ENCODE peak calls at places on chromosomes 13 and 19, in six cellular contexts. One of them, this sample, is unnamed.

GRCh38 chr13:57631607-57632275 is at the start of gene PCDH17:
- DNase-seq in A549: no peak
- DNase-seq in HepG2: no peak
- DNase-seq in endothelial cell of umbilical vein: peak
- DNase-seq in GM12878: no peak
- DNase-seq in K562: no peak
- DNase-seq in this sample: no peak

GRCh38 chr19:19822148-19822429 is 539 bp upstream of the ZNF506 start:
- DNase-seq in A549: no peak
- DNase-seq in HepG2: no peak
- DNase-seq in endothelial cell of umbilical vein: no peak
- DNase-seq in GM12878: no peak
- DNase-seq in K562: no peak
- DNase-seq in this sample: no peak

GRCh38 chr13:113995051-113995601 is 21.2 kb upstream of the C13orf46 start:
- DNase-seq in A549: no peak
- DNase-seq in HepG2: no peak
- DNase-seq in endothelial cell of umbilical vein: no peak
- DNase-seq in GM12878: no peak
- DNase-seq in K562: no peak
- DNase-seq in this sample: no peak

GRCh38 chr19:40284501-40285352 is at the start of gene AKT2:
- DNase-seq in A549: no peak
- DNase-seq in HepG2: no peak
- DNase-seq in endothelial cell of umbilical vein: no peak
- DNase-seq in GM12878: peak
- DNase-seq in K562: peak
- DNase-seq in this sample: peak

GRCh38 chr19:52741951-52742485 is 7.2 kb upstream of the ZNF611 start:
- DNase-seq in A549: no peak
- DNase-seq in HepG2: no peak
- DNase-seq in endothelial cell of umbilical vein: no peak
- DNase-seq in GM12878: no peak
- DNase-seq in K562: no peak
- DNase-seq in this sample: no peak

GRCh38 chr13:79128158-79128557 is 277.9 kb downstream of the RBM26 start:
- DNase-seq in A549: peak
- DNase-seq in HepG2: peak
- DNase-seq in endothelial cell of umbilical vein: no peak
- DNase-seq in GM12878: peak
- DNase-seq in K562: no peak
- DNase-seq in this sample: peak

GRCh38 chr13:50685491-50685890 is 158.0 kb downstream of the DLEU7 start:
- DNase-seq in A549: no peak
- DNase-seq in HepG2: no peak
- DNase-seq in endothelial cell of umbilical vein: peak
- DNase-seq in GM12878: no peak
- DNase-seq in K562: no peak
- DNase-seq in this sample: no peak

GRCh38 chr13:46804391-46804815 is 7.4 kb upstream of the ESD start:
- DNase-seq in A549: peak
- DNase-seq in HepG2: peak
- DNase-seq in endothelial cell of umbilical vein: no peak
- DNase-seq in GM12878: no peak
- DNase-seq in K562: no peak
- DNase-seq in this sample: no peak

GRCh38 chr19:16386619-16387240 is 62.1 kb downstream of the KLF2 start:
- DNase-seq in A549: peak
- DNase-seq in HepG2: peak
- DNase-seq in endothelial cell of umbilical vein: peak
- DNase-seq in GM12878: no peak
- DNase-seq in K562: peak
- DNase-seq in this sample: peak

GRCh38 chr13:42981853-42982252 is 10.2 kb downstream of the EPSTI1 start:
- DNase-seq in A549: no peak
- DNase-seq in HepG2: no peak
- DNase-seq in endothelial cell of umbilical vein: no peak
- DNase-seq in GM12878: no peak
- DNase-seq in K562: no peak
- DNase-seq in this sample: no peak

GRCh38 chr19:39325778-39326680 is 5.4 kb upstream of the LRFN1 start:
- DNase-seq in A549: peak
- DNase-seq in HepG2: peak
- DNase-seq in endothelial cell of umbilical vein: no peak
- DNase-seq in GM12878: no peak
- DNase-seq in K562: peak
- DNase-seq in this sample: peak

GRCh38 chr13:25067054-25067453 is 28.9 kb upstream of the PABPC3 start:
- DNase-seq in A549: no peak
- DNase-seq in HepG2: no peak
- DNase-seq in endothelial cell of umbilical vein: no peak
- DNase-seq in GM12878: no peak
- DNase-seq in K562: no peak
- DNase-seq in this sample: no peak

GRCh38 chr13:33636955-33637670 is 180.8 kb upstream of the RFC3 start:
- DNase-seq in A549: no peak
- DNase-seq in HepG2: no peak
- DNase-seq in endothelial cell of umbilical vein: no peak
- DNase-seq in GM12878: no peak
- DNase-seq in K562: no peak
- DNase-seq in this sample: no peak

GRCh38 chr13:108176685-108177274 is 38.6 kb downstream of the LIG4 start:
- DNase-seq in A549: peak
- DNase-seq in HepG2: peak
- DNase-seq in endothelial cell of umbilical vein: peak
- DNase-seq in GM12878: no peak
- DNase-seq in K562: peak
- DNase-seq in this sample: peak

GRCh38 chr13:37486171-37486661 is 112.4 kb downstream of the POSTN start:
- DNase-seq in A549: no peak
- DNase-seq in HepG2: no peak
- DNase-seq in endothelial cell of umbilical vein: peak
- DNase-seq in GM12878: no peak
- DNase-seq in K562: no peak
- DNase-seq in this sample: no peak

GRCh38 chr13:35470671-35471465 is 5.6 kb downstream of the MAB21L1 start:
- DNase-seq in A549: no peak
- DNase-seq in HepG2: no peak
- DNase-seq in endothelial cell of umbilical vein: peak
- DNase-seq in GM12878: no peak
- DNase-seq in K562: no peak
- DNase-seq in this sample: no peak

GRCh38 chr13:50636007-50636704 is 207.3 kb downstream of the DLEU7 start:
- DNase-seq in A549: no peak
- DNase-seq in HepG2: no peak
- DNase-seq in endothelial cell of umbilical vein: no peak
- DNase-seq in GM12878: no peak
- DNase-seq in K562: peak
- DNase-seq in this sample: peak

GRCh38 chr13:93108111-93108581 is 118.5 kb upstream of the GPC6 start:
- DNase-seq in A549: no peak
- DNase-seq in HepG2: no peak
- DNase-seq in endothelial cell of umbilical vein: no peak
- DNase-seq in GM12878: no peak
- DNase-seq in K562: no peak
- DNase-seq in this sample: no peak

GRCh38 chr13:46185634-46186033 is 3.7 kb upstream of the LCP1 start:
- DNase-seq in A549: no peak
- DNase-seq in HepG2: no peak
- DNase-seq in endothelial cell of umbilical vein: no peak
- DNase-seq in GM12878: no peak
- DNase-seq in K562: no peak
- DNase-seq in this sample: no peak

GRCh38 chr13:62014299-62014698 is 598.6 kb upstream of the PCDH20 start:
- DNase-seq in A549: peak
- DNase-seq in HepG2: peak
- DNase-seq in endothelial cell of umbilical vein: peak
- DNase-seq in GM12878: no peak
- DNase-seq in K562: no peak
- DNase-seq in this sample: peak

GRCh38 chr19:21604351-21604926 is 99.0 kb downstream of the ZNF429 start:
- DNase-seq in A549: no peak
- DNase-seq in HepG2: no peak
- DNase-seq in endothelial cell of umbilical vein: no peak
- DNase-seq in GM12878: no peak
- DNase-seq in K562: no peak
- DNase-seq in this sample: peak

GRCh38 chr13:59458908-59459579 is 704.7 kb downstream of the DIAPH3 start:
- DNase-seq in A549: no peak
- DNase-seq in HepG2: no peak
- DNase-seq in endothelial cell of umbilical vein: peak
- DNase-seq in GM12878: no peak
- DNase-seq in K562: no peak
- DNase-seq in this sample: no peak

GRCh38 chr13:102317593-102317992 is 84.3 kb downstream of the FGF14 start:
- DNase-seq in A549: no peak
- DNase-seq in HepG2: no peak
- DNase-seq in endothelial cell of umbilical vein: no peak
- DNase-seq in GM12878: no peak
- DNase-seq in K562: no peak
- DNase-seq in this sample: no peak

GRCh38 chr13:20064128-20064527 is 96.7 kb downstream of the GJA3 start:
- DNase-seq in A549: no peak
- DNase-seq in HepG2: no peak
- DNase-seq in endothelial cell of umbilical vein: peak
- DNase-seq in GM12878: no peak
- DNase-seq in K562: no peak
- DNase-seq in this sample: peak

DNA sequence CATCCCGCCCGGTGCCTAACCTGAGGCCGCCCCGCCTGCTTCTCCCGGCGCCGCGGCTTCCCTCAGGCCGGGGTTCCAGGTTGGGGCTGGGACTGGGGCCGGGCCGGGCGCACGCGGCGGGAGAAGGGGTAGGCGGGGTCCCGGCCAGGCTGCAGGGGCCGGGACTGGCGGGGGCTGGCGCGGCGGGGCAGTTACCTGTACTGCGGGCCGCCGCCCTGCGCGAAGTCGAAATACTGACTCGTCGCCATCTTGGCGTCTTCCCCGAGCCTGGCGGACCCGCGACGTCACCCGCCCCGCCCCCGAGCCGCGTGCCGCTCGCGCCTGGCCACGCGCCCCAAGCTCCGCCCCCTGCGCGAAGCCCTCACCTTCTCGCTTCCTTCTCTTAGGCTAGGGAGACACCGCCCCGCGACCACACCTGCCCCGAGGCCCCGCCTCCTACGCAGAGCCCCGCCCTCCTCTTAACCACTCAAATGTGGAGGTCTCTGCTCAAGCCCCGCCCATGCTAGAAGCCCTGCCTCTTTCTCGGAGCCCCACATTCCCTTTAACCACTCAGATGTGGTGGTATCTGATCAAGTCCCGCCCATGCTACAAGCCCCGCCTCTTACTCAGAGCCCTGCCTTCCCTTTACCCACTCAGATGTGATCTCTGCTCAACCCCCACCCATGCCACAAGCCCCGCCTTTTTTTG is at the start of gene ZFR2:
- DNase-seq in A549: peak
- DNase-seq in HepG2: no peak
- DNase-seq in endothelial cell of umbilical vein: no peak
- DNase-seq in GM12878: no peak
- DNase-seq in K562: peak
- DNase-seq in this sample: no peak
- TF ChIP-seq MYC in A549: no peak
- TF ChIP-seq MYC in HepG2: no peak
- TF ChIP-seq MYC in endothelial cell of umbilical vein: no peak
- TF ChIP-seq MYC in GM12878: no peak
- TF ChIP-seq MYC in K562: no peak
- TF ChIP-seq MYC in this sample: no peak

GRCh38 chr19:27774827-27775226 is 1438.1 kb downstream of the UQCRFS1 start:
- DNase-seq in A549: peak
- DNase-seq in HepG2: peak
- DNase-seq in endothelial cell of umbilical vein: no peak
- DNase-seq in GM12878: no peak
- DNase-seq in K562: peak
- DNase-seq in this sample: peak

GRCh38 chr19:27774337-27774736 is 1438.6 kb downstream of the UQCRFS1 start:
- DNase-seq in A549: peak
- DNase-seq in HepG2: no peak
- DNase-seq in endothelial cell of umbilical vein: no peak
- DNase-seq in GM12878: no peak
- DNase-seq in K562: no peak
- DNase-seq in this sample: peak

GRCh38 chr19:27776020-27776419 is 1436.9 kb downstream of the UQCRFS1 start:
- DNase-seq in A549: peak
- DNase-seq in HepG2: no peak
- DNase-seq in endothelial cell of umbilical vein: no peak
- DNase-seq in GM12878: no peak
- DNase-seq in K562: no peak
- DNase-seq in this sample: peak

GRCh38 chr19:27776524-27776923 is 1436.4 kb downstream of the UQCRFS1 start:
- DNase-seq in A549: no peak
- DNase-seq in HepG2: no peak
- DNase-seq in endothelial cell of umbilical vein: no peak
- DNase-seq in GM12878: no peak
- DNase-seq in K562: peak
- DNase-seq in this sample: no peak

GRCh38 chr19:27775395-27775794 is 1437.6 kb downstream of the UQCRFS1 start:
- DNase-seq in A549: peak
- DNase-seq in HepG2: no peak
- DNase-seq in endothelial cell of umbilical vein: no peak
- DNase-seq in GM12878: no peak
- DNase-seq in K562: no peak
- DNase-seq in this sample: peak
- TF ChIP-seq CTCF in A549: no peak
- TF ChIP-seq CTCF in HepG2: no peak
- TF ChIP-seq CTCF in endothelial cell of umbilical vein: no peak
- TF ChIP-seq CTCF in GM12878: no peak
- TF ChIP-seq CTCF in K562: no peak
- TF ChIP-seq CTCF in this sample: no peak

GRCh38 chr19:38206006-38206745 is 17.8 kb downstream of the DPF1 start:
- DNase-seq in A549: no peak
- DNase-seq in HepG2: no peak
- DNase-seq in endothelial cell of umbilical vein: no peak
- DNase-seq in GM12878: no peak
- DNase-seq in K562: no peak
- DNase-seq in this sample: no peak
- TF ChIP-seq MYC in A549: no peak
- TF ChIP-seq MYC in HepG2: no peak
- TF ChIP-seq MYC in endothelial cell of umbilical vein: no peak
- TF ChIP-seq MYC in GM12878: no peak
- TF ChIP-seq MYC in K562: no peak
- TF ChIP-seq MYC in this sample: no peak

GRCh38 chr13:87274209-87274819 is 396.9 kb upstream of the SLITRK5 start:
- DNase-seq in A549: peak
- DNase-seq in HepG2: peak
- DNase-seq in endothelial cell of umbilical vein: no peak
- DNase-seq in GM12878: no peak
- DNase-seq in K562: peak
- DNase-seq in this sample: peak

DNA sequence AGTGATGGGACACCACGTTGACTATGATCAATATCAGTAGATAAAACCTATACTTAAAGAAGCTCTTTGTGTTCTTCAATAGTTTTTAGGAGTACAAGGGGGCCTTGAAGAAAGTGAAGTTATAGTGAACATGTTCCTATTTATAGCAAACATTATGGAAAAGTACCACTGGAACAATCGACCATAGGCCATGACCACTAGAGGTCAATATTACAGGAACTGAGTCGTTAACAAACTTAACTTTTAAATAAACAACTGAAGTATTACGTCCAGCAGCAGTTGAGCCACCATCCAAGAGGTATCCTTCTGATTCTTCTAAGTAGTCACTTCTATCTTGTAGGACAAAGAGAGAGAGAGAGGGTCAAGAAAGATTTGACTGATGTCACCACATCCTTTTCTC is 391.0 kb upstream of the SLITRK5 start:
- DNase-seq in A549: peak
- DNase-seq in HepG2: no peak
- DNase-seq in endothelial cell of umbilical vein: no peak
- DNase-seq in GM12878: no peak
- DNase-seq in K562: no peak
- DNase-seq in this sample: peak
- TF ChIP-seq CTCF in A549: no peak
- TF ChIP-seq CTCF in HepG2: no peak
- TF ChIP-seq CTCF in endothelial cell of umbilical vein: no peak
- TF ChIP-seq CTCF in GM12878: no peak
- TF ChIP-seq CTCF in K562: no peak
- TF ChIP-seq CTCF in this sample: peak